ENCODE peak calls at places on chromosomes 6 and 20, in four cellular contexts. L is LNCaP clone FGC; E is stimulated activated CD4-positive, alpha-beta T cell treated with anti-CD3 and anti-CD28 coated beads, Interleukin-4, amount 100 ng/mL, for 1 hour; D is uterus. B is an unnamed sample.

GRCh38 chr20:19976595-19977372 is 40.4 kb upstream of the NAA20 start:
- DNase-seq in E (no peak), D (peak), L (no peak), B (no peak)

GRCh38 chr6:169513478-169514193 is 188.2 kb downstream of the WDR27 start:
- DNase-seq in D (no peak), L (no peak), E (no peak), B (no peak)

GRCh38 chr20:48107560-48107959 is 322.3 kb upstream of the SULF2 start:
- DNase-seq in L (no peak), D (no peak), E (no peak), B (no peak)

GRCh38 chr6:170542031-170542719 is 10.9 kb downstream of the PSMB1 start:
- DNase-seq in L (no peak), D (no peak), E (no peak), B (no peak)

GRCh38 chr6:15301179-15302006 is 55.5 kb downstream of the JARID2 start:
- DNase-seq in L (no peak), E (no peak), D (no peak), B (no peak)

GRCh38 chr20:34473262-34473883 is 42.8 kb upstream of the DYNLRB1 start:
- DNase-seq in E (peak), L (no peak), D (peak), B (no peak)

GRCh38 chr20:58718729-58719128 is 26.1 kb downstream of the NPEPL1 start:
- DNase-seq in E (no peak), L (no peak), D (peak), B (no peak)

GRCh38 chr6:55276745-55277627 is 50.3 kb upstream of the GFRAL start:
- DNase-seq in E (no peak), L (peak), D (peak), B (no peak)

GRCh38 chr6:138971601-138972000 is 16.5 kb downstream of the REPS1 start:
- DNase-seq in E (no peak), L (no peak), D (no peak), B (no peak)

GRCh38 chr6:53811082-53811481 is 16.3 kb downstream of the LRRC1 start:
- DNase-seq in L (peak), E (no peak), D (no peak), B (no peak)

GRCh38 chr6:82959385-82959941 is 106.2 kb downstream of the UBE3D start:
- DNase-seq in L (no peak), E (no peak), D (no peak), B (no peak)

GRCh38 chr6:15504581-15505350 is 158.1 kb downstream of the DTNBP1 start:
- DNase-seq in D (peak), L (peak), E (no peak), B (no peak)

GRCh38 chr20:47506850-47507249 is 5.2 kb downstream of the NCOA3 start:
- DNase-seq in E (no peak), L (no peak), D (no peak), B (no peak)

GRCh38 chr6:22017272-22017671 is 279.6 kb downstream of the PRL start:
- DNase-seq in E (no peak), L (no peak), D (no peak), B (no peak)

GRCh38 chr6:42278131-42278853 is 60.6 kb upstream of the MRPS10 start:
- DNase-seq in E (no peak), L (no peak), D (no peak), B (no peak)